ENCODE peak calls at places on chromosomes 5 and 9, in seven cellular contexts. W is astrocyte of the spinal cord; E is stimulated activated CD8-positive, alpha-beta memory T cell treated with anti-CD3 and anti-CD28 coated beads, Interleukin-7, amount 100 ng/mL, for 1 hour; L is iris pigment epithelial cell; F is colonic mucosa; U is T-helper 2 cell treated with Interferon-gamma antibody and Interleukin-4, amounts not matched to agents 5 μg/mL and 100 μg/mL, for 36 hours; X is endothelial cell. C is an unnamed sample.

GRCh38 chr9:113219972-113220371 is 1.1 kb downstream of the FKBP15 start:
- DNase-seq in U (peak), W (peak), X (no peak), F (no peak), E (no peak), L (peak), C (no peak)

GRCh38 chr9:105052346-105052745 is 124.4 kb upstream of the ABCA1 start:
- DNase-seq in X (no peak), F (no peak), E (no peak), U (no peak), W (no peak), L (no peak), C (no peak)

GRCh38 chr9:38232895-38233294 is 159.6 kb upstream of the ALDH1B1 start:
- DNase-seq in W (no peak), E (no peak), U (no peak), X (no peak), L (no peak), F (no peak), C (peak)

GRCh38 chr9:126420643-126421564 is 94.3 kb downstream of the MVB12B start:
- DNase-seq in U (no peak), L (peak), X (no peak), F (no peak), E (no peak), W (peak), C (no peak)

GRCh38 chr9:137350696-137351584 is 48.9 kb upstream of the NRARP start:
- DNase-seq in F (no peak), L (no peak), U (no peak), E (no peak), X (no peak), W (no peak), C (no peak)

GRCh38 chr9:3962467-3962866 is 337.4 kb downstream of the GLIS3 start:
- DNase-seq in W (peak), X (no peak), E (no peak), F (no peak), U (no peak), L (peak), C (no peak)

GRCh38 chr5:150615141-150615699 is 25.2 kb upstream of the SYNPO start:
- DNase-seq in E (no peak), X (no peak), F (peak), U (no peak), W (peak), L (peak), C (no peak)

GRCh38 chr9:112970939-112971338 is 41.1 kb downstream of the ZNF883 start:
- DNase-seq in W (peak), X (no peak), E (no peak), F (no peak), U (no peak), L (peak), C (no peak)

GRCh38 chr5:157354825-157355224 is 88.9 kb downstream of the CYFIP2 start:
- DNase-seq in E (no peak), X (peak), U (no peak), W (no peak), L (no peak), F (no peak), C (peak)

GRCh38 chr5:5145651-5146529 is 5.8 kb downstream of the ADAMTS16 start:
- DNase-seq in U (no peak), F (no peak), X (no peak), W (peak), E (no peak), L (peak), C (no peak)

GRCh38 chr5:1445313-1445894 is at the start of gene SLC6A3:
- DNase-seq in W (no peak), F (peak), U (no peak), E (peak), L (no peak), X (peak), C (no peak)

GRCh38 chr5:160188968-160189319 is 40.4 kb upstream of the FABP6 start:
- DNase-seq in U (no peak), L (no peak), E (no peak), F (no peak), X (no peak), W (no peak), C (no peak)

GRCh38 chr5:93590511-93590910 is 7.5 kb downstream of the NR2F1 start:
- DNase-seq in E (no peak), U (no peak), L (peak), F (no peak), W (peak), X (no peak), C (no peak)

GRCh38 chr9:108994695-108995094 is 18.6 kb downstream of the CTNNAL1 start:
- DNase-seq in L (peak), X (no peak), E (no peak), U (no peak), F (no peak), W (peak), C (no peak)

GRCh38 chr9:1580215-1580614 is 434.9 kb upstream of the SMARCA2 start:
- DNase-seq in E (no peak), F (no peak), X (no peak), L (no peak), U (no peak), W (no peak), C (no peak)

GRCh38 chr9:28899267-28899666 is 1326.0 kb upstream of the C9orf72 start:
- DNase-seq in F (no peak), X (no peak), W (no peak), U (no peak), E (no peak), L (no peak), C (no peak)

C was measured in Caco-2.